ENCODE peak calls at places on chromosome 14, in five cellular contexts. Q is A549, P is GM12878, V is SK-N-SH, M is ovary. B is an unnamed sample.

GRCh38 chr14:68141531-68142088 is 322.0 kb downstream of the RAD51B start:
- DNase-seq in Q (peak), P (no peak), V (no peak), M (no peak), B (no peak)

GRCh38 chr14:49946320-49947141 is 53.6 kb downstream of the ARF6 start:
- DNase-seq in Q (peak), P (no peak), V (peak), M (no peak), B (no peak)

GRCh38 chr14:52402812-52403526 is 88.9 kb downstream of the PTGER2 start:
- DNase-seq in Q (no peak), P (peak), V (no peak), M (no peak), B (no peak)

GRCh38 chr14:104729835-104730181 is 5.8 kb downstream of the ADSS1 start:
- DNase-seq in Q (no peak), P (no peak), V (no peak), M (no peak), B (no peak)

GRCh38 chr14:51917186-51917585 is 56.8 kb downstream of the GNG2 start:
- DNase-seq in Q (no peak), P (no peak), V (no peak), M (no peak), B (peak)

GRCh38 chr14:23071975-23072539 is 14.7 kb upstream of the CDH24 start:
- DNase-seq in Q (no peak), P (no peak), V (no peak), M (no peak), B (no peak)

GRCh38 chr14:75301666-75302325 is 23.2 kb downstream of the FOS start:
- DNase-seq in Q (peak), P (no peak), V (no peak), M (peak), B (peak)

GRCh38 chr14:88189040-88189839 is 133.8 kb downstream of the KCNK10 start:
- DNase-seq in Q (peak), P (peak), V (peak), M (peak), B (peak)

GRCh38 chr14:56059054-56059453 is 59.2 kb upstream of the PELI2 start:
- DNase-seq in Q (no peak), P (no peak), V (no peak), M (no peak), B (no peak)

GRCh38 chr14:56061051-56061450 is 57.2 kb upstream of the PELI2 start:
- DNase-seq in Q (no peak), P (no peak), V (no peak), M (no peak), B (no peak)

GRCh38 chr14:56056031-56056430 is 62.2 kb upstream of the PELI2 start:
- DNase-seq in Q (no peak), P (no peak), V (no peak), M (no peak), B (no peak)

GRCh38 chr14:56055521-56055920 is 62.7 kb upstream of the PELI2 start:
- DNase-seq in Q (no peak), P (no peak), V (no peak), M (no peak), B (no peak)

DNA sequence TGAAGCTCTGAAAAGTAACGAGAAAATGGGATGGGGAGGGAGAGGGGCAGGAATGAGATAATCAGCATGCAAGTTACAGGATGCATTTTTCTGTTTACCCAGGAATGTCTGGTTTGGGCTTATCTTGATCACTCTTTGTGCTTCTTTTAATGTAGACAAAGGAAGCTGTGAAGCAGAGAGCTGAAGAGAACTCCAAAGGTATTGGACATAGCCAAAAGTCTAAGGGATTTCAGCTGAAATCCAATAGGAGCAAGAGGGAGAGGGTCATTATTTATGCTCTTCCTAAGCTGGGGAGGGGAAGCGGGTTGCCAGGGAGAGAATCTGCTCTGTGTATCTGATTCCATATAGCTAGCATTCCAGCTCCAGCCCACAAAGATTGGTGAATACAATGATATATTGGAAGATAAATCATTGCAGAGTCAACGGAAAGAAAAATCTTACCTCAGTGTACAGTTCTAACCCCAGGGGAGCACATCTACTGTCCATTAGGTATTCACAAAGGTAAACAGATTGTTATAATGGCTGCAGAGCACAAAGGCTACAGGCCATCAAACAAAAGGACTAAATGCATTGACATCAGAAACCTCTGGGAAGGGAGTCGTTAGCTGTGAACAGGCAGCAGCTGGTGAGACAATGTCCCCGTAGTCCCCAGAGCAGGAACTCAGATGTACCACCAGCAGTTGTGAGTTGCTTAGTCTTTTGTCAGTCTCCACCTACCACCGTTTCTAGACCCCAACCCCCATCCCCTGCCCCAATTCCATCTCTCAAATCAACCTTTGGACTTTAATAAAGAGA is 60.9 kb upstream of the PELI2 start:
- DNase-seq in Q (no peak), P (no peak), V (no peak), M (no peak), B (no peak)
- TF ChIP-seq EP300 in Q (no peak), P (no peak), V (no peak), M (no peak), B (no peak)

GRCh38 chr14:85528080-85528881 is 1.7 kb upstream of the FLRT2 start:
- DNase-seq in Q (peak), P (no peak), V (no peak), M (peak), B (peak)
- TF ChIP-seq CTCF in Q (peak), P (no peak), V (peak), M (peak), B (no peak)

GRCh38 chr14:103099733-103100280 is 5.3 kb downstream of the EXOC3L4 start:
- DNase-seq in Q (no peak), P (no peak), V (no peak), M (no peak), B (no peak)

GRCh38 chr14:103099081-103099732 is 4.7 kb downstream of the EXOC3L4 start:
- DNase-seq in Q (peak), P (no peak), V (no peak), M (no peak), B (no peak)

GRCh38 chr14:103101964-103102688 is 7.6 kb downstream of the EXOC3L4 start:
- DNase-seq in Q (no peak), P (no peak), V (no peak), M (no peak), B (no peak)

GRCh38 chr14:103101257-103101963 is 6.9 kb downstream of the EXOC3L4 start:
- DNase-seq in Q (no peak), P (no peak), V (no peak), M (no peak), B (no peak)

DNA sequence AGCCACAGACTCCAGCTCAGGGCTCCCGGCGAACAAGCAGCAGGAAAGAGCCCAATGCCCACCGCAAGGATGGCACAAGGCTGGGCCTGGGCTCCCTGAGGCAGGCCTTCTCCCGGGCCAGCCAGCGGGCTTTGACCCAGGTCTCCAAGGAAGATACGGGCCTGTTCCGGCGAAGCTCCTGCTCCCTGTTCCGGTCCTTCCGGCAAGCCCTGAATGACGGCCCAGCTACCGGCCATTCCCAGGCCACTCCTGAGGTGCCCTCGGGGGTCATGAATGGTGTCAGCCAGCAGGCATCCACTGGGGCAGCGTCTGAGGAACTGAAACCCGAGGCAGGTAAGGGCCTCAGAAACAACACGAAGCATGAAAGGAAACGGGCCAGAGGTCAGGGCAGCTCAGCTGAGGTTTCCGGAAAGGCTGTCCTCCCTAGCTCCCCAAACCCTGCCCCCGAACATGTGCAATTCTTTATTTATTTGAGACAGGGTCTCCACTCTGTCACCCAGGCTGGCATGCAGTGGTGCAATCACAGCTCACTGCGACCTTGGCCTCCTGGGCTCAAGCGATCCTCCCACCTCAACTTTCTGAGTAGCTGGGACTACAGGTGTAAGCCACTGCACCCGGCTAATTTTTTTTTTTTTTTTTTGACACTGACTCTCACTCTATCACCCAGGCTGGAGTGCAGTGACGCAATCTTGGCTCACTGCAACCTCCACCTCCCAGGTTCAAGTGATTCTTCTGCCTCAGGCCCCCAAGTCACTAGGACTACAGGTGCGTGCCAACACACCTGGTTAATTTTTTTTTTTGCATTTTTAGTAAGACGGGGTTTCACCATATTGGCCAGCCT is 6.0 kb downstream of the EXOC3L4 start:
- DNase-seq in Q (no peak), P (no peak), V (no peak), M (no peak), B (no peak)
- TF ChIP-seq EP300 in Q (no peak), P (peak), V (no peak), M (no peak), B (no peak)

DNA sequence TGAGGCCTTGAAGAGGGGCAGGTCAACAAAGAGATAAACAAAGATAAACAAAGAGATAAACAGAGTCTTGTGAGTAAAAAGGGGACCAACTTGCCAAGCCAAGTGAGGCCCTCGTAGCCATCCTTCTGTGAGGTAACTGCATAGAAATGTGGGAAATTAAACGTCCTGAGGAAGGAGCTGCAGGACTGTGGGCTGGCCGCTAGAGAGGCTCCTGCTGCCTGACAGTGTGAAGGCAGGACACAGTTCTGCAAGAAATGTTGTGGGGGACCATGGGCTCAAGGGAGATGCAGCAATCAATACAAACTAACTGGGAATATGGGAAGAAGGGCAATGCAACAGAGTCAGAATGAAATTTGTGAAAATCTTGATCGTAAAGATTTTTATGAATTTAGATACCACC is 91.9 kb downstream of the SLC8A3 start:
- DNase-seq in Q (peak), P (no peak), V (peak), M (no peak), B (no peak)
- TF ChIP-seq CTCF in Q (no peak), P (no peak), V (no peak), M (no peak), B (no peak)

DNA sequence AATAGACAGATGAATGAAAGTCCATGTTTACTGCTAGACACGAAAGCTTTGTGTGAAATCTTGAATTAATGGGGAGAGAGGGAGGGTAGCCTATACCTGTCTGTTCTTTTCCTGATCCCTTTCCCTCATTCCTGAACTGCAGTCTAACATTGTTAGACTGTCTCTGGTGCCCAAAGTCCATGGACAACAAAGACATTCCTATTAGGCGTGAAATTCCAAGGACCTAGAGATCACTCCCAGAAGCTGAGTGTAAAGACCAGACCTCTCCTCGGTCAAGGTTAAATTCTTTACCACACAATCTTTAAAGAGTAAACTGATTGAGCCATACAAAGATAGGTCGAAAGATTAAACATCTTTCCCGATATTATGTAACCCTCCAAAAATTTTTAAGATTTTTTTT is 270.7 kb upstream of the GARIN2 start:
- DNase-seq in Q (no peak), P (no peak), V (no peak), M (no peak), B (no peak)
- TF ChIP-seq EP300 in Q (no peak), P (no peak), V (no peak), M (no peak), B (no peak)

GRCh38 chr14:95522116-95522515 is 5.7 kb upstream of the SYNE3 start:
- DNase-seq in Q (no peak), P (no peak), V (no peak), M (no peak), B (no peak)

GRCh38 chr14:95523051-95523817 is 6.8 kb upstream of the SYNE3 start:
- DNase-seq in Q (no peak), P (no peak), V (no peak), M (no peak), B (no peak)

GRCh38 chr14:95522556-95522955 is 6.1 kb upstream of the SYNE3 start:
- DNase-seq in Q (no peak), P (no peak), V (no peak), M (no peak), B (no peak)

GRCh38 chr14:95524706-95525512 is 8.5 kb upstream of the SYNE3 start:
- DNase-seq in Q (no peak), P (no peak), V (no peak), M (no peak), B (no peak)

DNA sequence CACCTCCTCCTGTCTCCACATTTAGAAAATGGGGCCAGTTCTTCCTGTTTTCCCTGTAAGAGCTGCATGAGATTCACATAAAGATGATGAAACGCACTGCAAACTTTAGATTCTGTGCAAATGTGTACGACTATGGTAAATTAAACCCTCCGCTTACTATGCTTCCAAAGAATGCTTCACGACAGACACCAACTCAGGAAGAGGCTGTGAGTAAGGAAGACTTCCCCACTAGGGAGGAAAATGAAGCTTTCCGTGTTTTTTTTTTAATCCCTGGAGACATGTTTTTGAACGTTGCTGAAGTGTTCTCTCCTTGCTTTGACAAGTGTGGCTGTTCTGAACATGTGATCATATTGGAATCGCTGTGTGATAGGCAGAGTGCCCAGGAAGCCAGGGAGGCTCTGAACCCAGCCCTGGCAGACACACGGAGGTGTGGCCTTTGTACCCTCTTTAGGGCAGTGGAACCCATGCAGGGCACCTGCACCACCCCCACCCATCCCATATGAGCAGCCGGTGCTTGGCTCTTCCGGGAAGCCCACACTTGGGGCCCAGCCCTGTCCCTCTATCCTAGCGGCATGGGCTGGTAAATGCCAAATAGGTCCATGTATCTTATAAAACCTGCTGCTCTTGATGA is 7.5 kb upstream of the SYNE3 start:
- DNase-seq in Q (no peak), P (no peak), V (no peak), M (no peak), B (no peak)
- TF ChIP-seq CTCF in Q (no peak), P (no peak), V (no peak), M (no peak), B (no peak)

DNA sequence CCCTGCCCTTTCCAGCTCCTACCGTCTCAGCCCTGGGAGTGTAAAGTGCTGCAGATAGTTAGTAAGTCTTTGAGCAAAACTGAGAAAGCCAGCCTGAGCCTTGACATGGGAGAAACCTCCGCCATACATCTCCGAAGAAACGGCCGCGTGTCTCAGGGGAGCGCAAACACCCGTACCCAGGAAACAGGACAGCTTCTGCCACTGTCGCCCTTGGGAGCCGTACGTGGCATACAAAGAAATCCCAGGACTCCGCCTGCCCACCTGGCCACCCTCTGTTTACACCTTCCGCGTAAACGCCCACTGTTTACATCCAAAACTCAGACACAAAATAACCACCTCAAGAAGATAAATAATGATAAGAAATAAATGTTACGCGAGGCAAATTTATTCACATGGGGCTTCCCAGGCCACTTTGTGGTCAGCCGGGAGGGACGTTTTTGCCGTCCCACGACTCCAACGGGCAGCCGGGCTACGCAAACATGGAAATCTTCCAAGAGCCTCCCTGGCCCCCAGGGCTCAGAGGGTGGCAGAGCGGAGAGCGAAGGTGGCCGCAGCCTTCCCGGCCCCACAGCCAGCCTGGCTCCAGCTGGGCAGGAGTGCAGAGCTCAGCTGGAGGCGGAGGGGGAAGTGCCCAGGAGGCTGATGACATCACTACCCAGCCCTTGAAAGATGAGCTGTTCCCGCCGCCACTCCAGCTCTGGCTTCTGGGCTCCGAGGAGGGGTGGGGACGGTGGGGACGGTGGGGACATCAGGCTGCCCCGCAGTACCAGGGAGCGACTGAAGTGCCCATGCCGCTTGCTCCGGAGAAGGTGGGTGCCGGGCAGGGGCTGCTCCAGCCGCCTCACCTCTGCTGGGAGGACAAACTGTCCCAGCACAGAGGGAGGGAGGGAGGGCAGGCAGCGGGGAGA is at the start of gene BDKRB2:
- DNase-seq in Q (peak), P (no peak), V (peak), M (peak), B (peak)
- TF ChIP-seq EP300 in Q (no peak), P (no peak), V (peak), M (no peak), B (no peak)

GRCh38 chr14:100567877-100568163 is 19.4 kb downstream of the BEGAIN start:
- DNase-seq in Q (no peak), P (no peak), V (no peak), M (no peak), B (no peak)

GRCh38 chr14:100565650-100566049 is 21.6 kb downstream of the BEGAIN start:
- DNase-seq in Q (no peak), P (no peak), V (no peak), M (no peak), B (no peak)

GRCh38 chr14:100566119-100566518 is 21.1 kb downstream of the BEGAIN start:
- DNase-seq in Q (no peak), P (no peak), V (no peak), M (no peak), B (no peak)

GRCh38 chr14:100567009-100567876 is 20.0 kb downstream of the BEGAIN start:
- DNase-seq in Q (no peak), P (no peak), V (peak), M (no peak), B (no peak)

DNA sequence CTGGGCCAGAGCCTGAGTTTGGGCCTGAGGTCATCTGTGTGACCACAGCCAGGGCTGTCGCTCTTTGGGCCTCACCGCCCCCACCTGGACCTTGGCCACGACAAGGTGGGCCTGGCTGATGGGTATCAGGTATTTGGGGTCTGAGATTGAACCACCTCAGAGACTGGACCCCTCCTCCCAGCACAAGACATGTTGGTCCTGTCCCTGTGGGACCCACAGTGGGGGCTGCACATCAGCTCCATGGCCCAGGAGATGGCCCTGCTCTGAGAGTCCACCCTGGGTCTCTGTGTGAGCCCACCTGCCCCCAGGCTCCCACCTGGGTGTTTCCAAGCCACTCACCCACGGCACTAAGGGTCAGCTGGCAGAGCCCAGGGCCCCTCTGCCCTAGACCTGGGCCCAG is 20.6 kb downstream of the BEGAIN start:
- DNase-seq in Q (no peak), P (no peak), V (no peak), M (no peak), B (no peak)
- TF ChIP-seq CTCF in Q (no peak), P (no peak), V (no peak), M (no peak), B (no peak)

B was measured in sigmoid colon.